ENCODE peak calls at places on chromosome 10, in ten cellular contexts. One of them, this sample, is unnamed.

GRCh38 chr10:29256531-29256930 is 32.3 kb upstream of the LYZL1 start:
- DNase-seq in NCI-H2171 treated with DMSO at 0.1 percent for 48 hours: no peak
- DNase-seq in EL: no peak
- DNase-seq in SK-MEL-5: peak; percentile 68
- DNase-seq in activated CD8-positive, alpha-beta memory T cell treated with anti-CD3 and anti-CD28 coated beads, Interleukin-2, amount 50 U/mL, for 4 hours: no peak
- DNase-seq in heart left ventricle: no peak
- DNase-seq in skeletal muscle cell: no peak
- DNase-seq in activated gamma-delta T cell treated with anti-CD3 and anti-CD28 coated beads, Interleukin-2, amount 50 U/mL, for 16 hours: no peak
- DNase-seq in NCI-H748 treated with DMSO at 0.1 percent for 48 hours: no peak
- DNase-seq in fibroblast of the conjunctiva: no peak
- DNase-seq in this sample: no peak

GRCh38 chr10:121690970-121691369 is 92.7 kb upstream of the FGFR2 start:
- DNase-seq in heart left ventricle: no peak
- DNase-seq in activated CD8-positive, alpha-beta memory T cell treated with anti-CD3 and anti-CD28 coated beads, Interleukin-2, amount 50 U/mL, for 4 hours: no peak
- DNase-seq in EL: no peak
- DNase-seq in activated gamma-delta T cell treated with anti-CD3 and anti-CD28 coated beads, Interleukin-2, amount 50 U/mL, for 16 hours: no peak
- DNase-seq in skeletal muscle cell: no peak
- DNase-seq in fibroblast of the conjunctiva: no peak
- DNase-seq in NCI-H2171 treated with DMSO at 0.1 percent for 48 hours: no peak
- DNase-seq in SK-MEL-5: no peak
- DNase-seq in NCI-H748 treated with DMSO at 0.1 percent for 48 hours: no peak
- DNase-seq in this sample: no peak

GRCh38 chr10:17059197-17059688 is 70.4 kb downstream of the CUBN start:
- DNase-seq in fibroblast of the conjunctiva: peak; percentile 89
- DNase-seq in NCI-H2171 treated with DMSO at 0.1 percent for 48 hours: no peak
- DNase-seq in skeletal muscle cell: peak; percentile 76
- DNase-seq in EL: peak; percentile 96
- DNase-seq in activated gamma-delta T cell treated with anti-CD3 and anti-CD28 coated beads, Interleukin-2, amount 50 U/mL, for 16 hours: no peak
- DNase-seq in heart left ventricle: no peak
- DNase-seq in SK-MEL-5: peak; percentile 2
- DNase-seq in NCI-H748 treated with DMSO at 0.1 percent for 48 hours: no peak
- DNase-seq in activated CD8-positive, alpha-beta memory T cell treated with anti-CD3 and anti-CD28 coated beads, Interleukin-2, amount 50 U/mL, for 4 hours: no peak
- DNase-seq in this sample: no peak

GRCh38 chr10:29734980-29735627 is 100.3 kb upstream of the SVIL start:
- DNase-seq in SK-MEL-5: no peak
- DNase-seq in heart left ventricle: peak; percentile 80
- DNase-seq in NCI-H2171 treated with DMSO at 0.1 percent for 48 hours: peak; percentile 4
- DNase-seq in NCI-H748 treated with DMSO at 0.1 percent for 48 hours: no peak
- DNase-seq in activated CD8-positive, alpha-beta memory T cell treated with anti-CD3 and anti-CD28 coated beads, Interleukin-2, amount 50 U/mL, for 4 hours: peak; percentile 63
- DNase-seq in EL: peak; percentile 45
- DNase-seq in skeletal muscle cell: no peak
- DNase-seq in fibroblast of the conjunctiva: no peak
- DNase-seq in activated gamma-delta T cell treated with anti-CD3 and anti-CD28 coated beads, Interleukin-2, amount 50 U/mL, for 16 hours: peak; percentile 24
- DNase-seq in this sample: peak; percentile 2

GRCh38 chr10:84876116-84876999 is 548.0 kb downstream of the CCSER2 start:
- DNase-seq in fibroblast of the conjunctiva: no peak
- DNase-seq in activated gamma-delta T cell treated with anti-CD3 and anti-CD28 coated beads, Interleukin-2, amount 50 U/mL, for 16 hours: no peak
- DNase-seq in NCI-H748 treated with DMSO at 0.1 percent for 48 hours: no peak
- DNase-seq in SK-MEL-5: no peak
- DNase-seq in activated CD8-positive, alpha-beta memory T cell treated with anti-CD3 and anti-CD28 coated beads, Interleukin-2, amount 50 U/mL, for 4 hours: no peak
- DNase-seq in heart left ventricle: no peak
- DNase-seq in skeletal muscle cell: no peak
- DNase-seq in NCI-H2171 treated with DMSO at 0.1 percent for 48 hours: no peak
- DNase-seq in EL: no peak
- DNase-seq in this sample: no peak

GRCh38 chr10:89591111-89591795 is 53.8 kb downstream of the PANK1 start:
- DNase-seq in NCI-H2171 treated with DMSO at 0.1 percent for 48 hours: no peak
- DNase-seq in heart left ventricle: peak; percentile 25
- DNase-seq in SK-MEL-5: peak; percentile 17
- DNase-seq in activated gamma-delta T cell treated with anti-CD3 and anti-CD28 coated beads, Interleukin-2, amount 50 U/mL, for 16 hours: no peak
- DNase-seq in skeletal muscle cell: no peak
- DNase-seq in NCI-H748 treated with DMSO at 0.1 percent for 48 hours: no peak
- DNase-seq in EL: peak; percentile 11
- DNase-seq in fibroblast of the conjunctiva: peak; percentile 8
- DNase-seq in activated CD8-positive, alpha-beta memory T cell treated with anti-CD3 and anti-CD28 coated beads, Interleukin-2, amount 50 U/mL, for 4 hours: no peak
- DNase-seq in this sample: no peak

GRCh38 chr10:3095373-3096139 is 28.2 kb downstream of the PFKP start:
- DNase-seq in heart left ventricle: no peak
- DNase-seq in EL: peak; percentile 99
- DNase-seq in skeletal muscle cell: peak; percentile 98
- DNase-seq in NCI-H2171 treated with DMSO at 0.1 percent for 48 hours: no peak
- DNase-seq in activated gamma-delta T cell treated with anti-CD3 and anti-CD28 coated beads, Interleukin-2, amount 50 U/mL, for 16 hours: peak; percentile 25
- DNase-seq in SK-MEL-5: peak; percentile 5
- DNase-seq in activated CD8-positive, alpha-beta memory T cell treated with anti-CD3 and anti-CD28 coated beads, Interleukin-2, amount 50 U/mL, for 4 hours: peak; percentile 42
- DNase-seq in NCI-H748 treated with DMSO at 0.1 percent for 48 hours: no peak
- DNase-seq in fibroblast of the conjunctiva: peak; percentile 97
- DNase-seq in this sample: peak; percentile 70

GRCh38 chr10:125097409-125098070 is 62.8 kb downstream of the CTBP2 start:
- DNase-seq in activated CD8-positive, alpha-beta memory T cell treated with anti-CD3 and anti-CD28 coated beads, Interleukin-2, amount 50 U/mL, for 4 hours: no peak
- DNase-seq in EL: no peak
- DNase-seq in fibroblast of the conjunctiva: no peak
- DNase-seq in activated gamma-delta T cell treated with anti-CD3 and anti-CD28 coated beads, Interleukin-2, amount 50 U/mL, for 16 hours: no peak
- DNase-seq in NCI-H748 treated with DMSO at 0.1 percent for 48 hours: no peak
- DNase-seq in heart left ventricle: no peak
- DNase-seq in skeletal muscle cell: no peak
- DNase-seq in SK-MEL-5: no peak
- DNase-seq in NCI-H2171 treated with DMSO at 0.1 percent for 48 hours: no peak
- DNase-seq in this sample: no peak

GRCh38 chr10:122854648-122855047 is 9.0 kb upstream of the CUZD1 start:
- DNase-seq in NCI-H748 treated with DMSO at 0.1 percent for 48 hours: no peak
- DNase-seq in activated gamma-delta T cell treated with anti-CD3 and anti-CD28 coated beads, Interleukin-2, amount 50 U/mL, for 16 hours: no peak
- DNase-seq in EL: peak; percentile 92
- DNase-seq in SK-MEL-5: no peak
- DNase-seq in fibroblast of the conjunctiva: no peak
- DNase-seq in heart left ventricle: no peak
- DNase-seq in NCI-H2171 treated with DMSO at 0.1 percent for 48 hours: no peak
- DNase-seq in activated CD8-positive, alpha-beta memory T cell treated with anti-CD3 and anti-CD28 coated beads, Interleukin-2, amount 50 U/mL, for 4 hours: no peak
- DNase-seq in skeletal muscle cell: peak; percentile 82
- DNase-seq in this sample: no peak

GRCh38 chr10:105062881-105063280 is 421.8 kb downstream of the SORCS3 start:
- DNase-seq in skeletal muscle cell: no peak
- DNase-seq in activated gamma-delta T cell treated with anti-CD3 and anti-CD28 coated beads, Interleukin-2, amount 50 U/mL, for 16 hours: no peak
- DNase-seq in fibroblast of the conjunctiva: no peak
- DNase-seq in EL: no peak
- DNase-seq in activated CD8-positive, alpha-beta memory T cell treated with anti-CD3 and anti-CD28 coated beads, Interleukin-2, amount 50 U/mL, for 4 hours: no peak
- DNase-seq in heart left ventricle: no peak
- DNase-seq in SK-MEL-5: no peak
- DNase-seq in NCI-H748 treated with DMSO at 0.1 percent for 48 hours: no peak
- DNase-seq in NCI-H2171 treated with DMSO at 0.1 percent for 48 hours: no peak
- DNase-seq in this sample: no peak